ENCODE peak calls at places on chromosomes 13 and 19, in ten cellular contexts. C is AG04450, D is WERI-Rb-1, L is heart right ventricle, J is HCT116, R is caudate nucleus, A is neural progenitor cell, Q is psoas muscle, Z is heart left ventricle, S is endodermal cell. P is an unnamed sample.

GRCh38 chr19:50660083-50660366 is 10.8 kb downstream of the C19orf81 start:
- DNase-seq in Q (no peak), L (no peak), S (no peak), J (no peak), D (peak), Z (no peak), A (peak), C (no peak), R (no peak), P (no peak)

GRCh38 chr13:71408416-71408815 is 458.6 kb downstream of the DACH1 start:
- DNase-seq in D (no peak), C (no peak), L (no peak), R (no peak), Q (no peak), S (no peak), A (no peak), Z (no peak), J (no peak), P (no peak)

GRCh38 chr13:61406275-61406674 is 9.4 kb downstream of the PCDH20 start:
- DNase-seq in R (no peak), A (no peak), J (no peak), L (no peak), Q (no peak), D (no peak), S (no peak), Z (no peak), C (no peak), P (no peak)

GRCh38 chr13:80059789-80060188 is 281.1 kb downstream of the SPRY2 start:
- DNase-seq in J (no peak), A (no peak), L (no peak), Z (no peak), Q (no peak), R (no peak), S (no peak), C (no peak), D (no peak), P (no peak)

GRCh38 chr19:57664269-57665127 is 4.2 kb upstream of the ZSCAN4 start:
- DNase-seq in C (no peak), Z (peak), S (peak), J (no peak), Q (peak), L (peak), A (peak), D (peak), R (no peak), P (no peak)

GRCh38 chr19:20471441-20471840 is 94.1 kb downstream of the ZNF737 start:
- DNase-seq in S (no peak), Q (no peak), J (no peak), Z (no peak), R (no peak), A (no peak), C (no peak), L (no peak), D (no peak), P (no peak)

GRCh38 chr13:106525865-106526264 is 9.6 kb downstream of the EFNB2 start:
- DNase-seq in Q (no peak), S (peak), Z (no peak), R (no peak), J (no peak), D (no peak), L (no peak), A (no peak), C (no peak), P (no peak)

GRCh38 chr13:31629085-31629785 is 110.1 kb upstream of the RXFP2 start:
- DNase-seq in Q (no peak), C (no peak), A (no peak), S (no peak), D (no peak), L (no peak), R (no peak), J (no peak), Z (no peak), P (no peak)

GRCh38 chr19:46537136-46538097 is 41.8 kb upstream of the PNMA8B start:
- DNase-seq in J (no peak), Z (peak), C (no peak), S (peak), L (peak), D (peak), Q (peak), R (peak), A (peak), P (peak)

GRCh38 chr19:3852614-3853254 is 16.1 kb downstream of the ZFR2 start:
- DNase-seq in S (peak), R (no peak), Q (no peak), D (peak), J (peak), A (no peak), C (no peak), L (no peak), Z (no peak), P (peak)

GRCh38 chr13:20475927-20476691 is 49.5 kb downstream of the CRYL1 start:
- DNase-seq in C (no peak), Q (no peak), L (no peak), A (peak), J (no peak), R (no peak), S (peak), D (no peak), Z (no peak), P (no peak)

GRCh38 chr19:29118384-29118783 is 94.6 kb downstream of the UQCRFS1 start:
- DNase-seq in Q (no peak), J (no peak), A (peak), C (no peak), S (no peak), Z (no peak), D (no peak), L (no peak), R (no peak), P (no peak)

DNA sequence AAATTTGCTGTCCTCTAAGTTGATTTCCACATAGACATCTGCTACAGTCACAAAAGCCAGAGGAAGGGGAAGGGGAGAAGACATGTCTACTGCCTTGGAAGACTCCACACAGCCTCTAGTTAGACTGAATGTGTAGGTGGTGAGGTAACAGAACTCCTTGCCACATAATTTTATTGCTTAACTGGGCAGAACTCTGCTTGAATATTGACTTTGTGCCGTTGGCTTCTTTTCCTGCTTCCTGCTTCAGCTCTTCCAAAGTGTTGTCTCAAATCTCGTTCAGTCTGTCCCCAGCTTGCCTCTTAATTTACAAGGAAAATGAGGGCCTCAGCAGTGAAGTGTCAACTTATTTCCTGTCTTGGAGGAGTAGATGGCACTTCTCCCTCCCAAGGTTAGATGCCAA is 37.1 kb downstream of the ESD start:
- DNase-seq in Q (no peak), R (no peak), L (no peak), A (no peak), D (no peak), J (no peak), S (no peak), C (no peak), Z (no peak), P (no peak)
- H3K27ac ChIP-seq in Q (no peak), R (no peak), L (no peak), A (no peak), D (no peak), J (no peak), S (no peak), C (no peak), Z (no peak), P (no peak)

DNA sequence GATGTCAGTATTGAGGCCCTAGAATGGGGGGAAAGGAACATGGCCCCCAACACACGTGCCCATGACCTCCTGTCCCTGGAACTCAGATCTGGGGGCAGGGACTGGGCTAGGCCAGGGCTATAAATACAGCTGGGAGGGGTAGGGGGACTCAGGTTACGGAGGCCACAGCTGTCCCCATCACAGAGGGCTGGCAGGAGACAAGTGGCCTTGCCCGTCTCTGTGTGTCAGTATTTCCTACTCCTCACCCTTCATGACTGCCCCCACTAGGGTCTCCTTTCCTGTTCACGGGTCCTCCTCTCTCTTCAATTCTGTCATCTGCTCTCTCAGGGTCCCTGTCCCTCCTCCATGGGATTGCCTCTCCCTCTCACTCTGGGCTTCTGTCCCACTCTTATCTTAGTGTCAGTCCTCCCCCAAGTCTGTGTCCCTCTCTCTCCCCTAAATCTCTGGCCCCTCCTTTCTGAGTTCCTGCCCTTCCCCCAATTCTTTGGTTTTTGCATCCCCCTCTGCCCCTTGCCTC is 692 bp upstream of the HRC start:
- DNase-seq in R (no peak), J (no peak), L (peak), S (peak), Z (peak), D (peak), C (no peak), A (peak), Q (peak), P (no peak)
- H3K27ac ChIP-seq in R (no peak), J (no peak), L (peak), S (no peak), Z (peak), D (no peak), C (no peak), A (no peak), Q (peak), P (no peak)

DNA sequence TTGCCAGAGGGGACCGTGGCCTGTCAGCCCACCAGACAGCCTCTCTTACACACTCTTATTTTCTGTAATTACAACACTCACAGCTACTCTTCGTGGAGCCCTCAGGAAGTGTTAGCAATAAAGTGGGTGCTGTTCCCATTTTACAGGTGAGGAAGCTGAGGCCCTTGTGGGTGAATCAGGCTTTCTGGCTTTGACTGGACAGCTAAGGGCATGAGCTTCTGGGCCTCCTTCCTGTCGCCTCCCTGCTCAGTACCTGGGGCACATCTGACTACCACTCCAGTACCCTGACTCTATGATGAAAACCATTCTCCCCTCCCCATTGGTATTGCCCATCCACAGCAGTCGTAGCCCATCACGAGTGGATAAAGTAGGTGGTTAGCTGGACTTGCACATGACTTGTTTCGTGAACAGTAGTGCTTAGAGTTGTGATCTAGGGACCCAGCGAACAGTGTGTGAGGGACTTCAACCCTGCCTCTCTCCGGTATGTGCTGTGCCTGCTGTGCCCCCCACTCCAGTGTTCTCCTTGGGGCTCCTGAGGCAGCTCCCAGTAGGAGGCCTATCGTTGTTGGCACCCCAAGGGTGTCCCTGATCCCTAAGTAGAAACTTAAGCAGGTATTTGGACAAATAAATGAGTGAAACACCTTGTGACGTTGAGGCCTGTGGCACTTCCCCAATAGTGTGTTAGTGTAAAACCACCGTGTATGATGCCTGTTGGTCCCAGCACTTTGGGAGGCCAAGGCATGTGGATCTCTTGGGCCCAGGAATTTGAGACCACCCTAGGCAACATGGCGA is 38.6 kb downstream of the GATAD2A start:
- DNase-seq in Z (no peak), L (no peak), J (no peak), R (no peak), D (no peak), C (no peak), Q (no peak), S (no peak), A (no peak), P (no peak)
- H3K27ac ChIP-seq in Z (no peak), L (no peak), J (no peak), R (no peak), D (no peak), C (peak), Q (no peak), S (peak), A (no peak), P (peak)

DNA sequence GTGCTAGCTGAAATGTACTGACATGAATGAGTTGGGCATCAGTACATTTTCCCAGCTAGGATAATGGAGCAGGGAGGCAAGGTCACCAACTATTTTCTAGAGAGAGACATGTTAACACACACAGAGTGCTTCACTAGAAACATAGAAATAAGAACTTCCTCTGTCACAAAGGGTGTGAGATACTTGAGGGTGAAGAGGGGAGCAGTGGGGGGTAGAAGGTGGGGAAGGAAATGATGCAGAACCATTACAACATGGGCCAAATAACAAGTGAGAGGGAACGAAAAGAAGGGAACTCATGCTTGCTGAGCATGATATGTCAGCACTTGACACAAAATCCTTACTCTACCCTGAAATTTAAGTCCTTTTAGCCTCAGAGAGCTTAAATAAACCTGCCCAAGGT is 87.8 kb upstream of the RFC3 start:
- DNase-seq in R (no peak), S (no peak), Q (no peak), J (no peak), L (no peak), D (no peak), C (no peak), A (no peak), Z (no peak), P (no peak)
- H3K27ac ChIP-seq in R (no peak), S (no peak), Q (no peak), J (no peak), L (no peak), D (no peak), C (no peak), A (no peak), Z (no peak), P (no peak)

DNA sequence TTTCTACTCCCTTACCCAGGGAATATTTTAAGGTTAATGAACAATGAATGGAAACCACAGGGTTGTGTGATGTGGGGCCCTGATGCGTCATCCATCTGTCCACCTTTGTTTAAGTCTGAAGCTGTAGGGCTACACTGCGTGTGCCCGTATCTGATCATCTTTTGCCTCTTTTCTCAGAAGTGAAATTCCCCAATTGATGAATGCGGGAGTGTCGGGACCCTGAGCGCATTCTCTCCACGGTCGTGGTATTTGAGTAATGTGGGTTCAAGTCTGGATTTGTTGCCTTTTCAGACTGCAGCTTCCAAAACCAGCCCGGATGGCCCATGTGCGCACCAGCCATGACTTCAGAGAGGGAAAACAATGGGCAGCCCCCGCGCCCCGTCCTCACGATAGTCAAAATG is 112.3 kb downstream of the COL4A2 start:
- DNase-seq in C (no peak), Z (no peak), J (no peak), Q (no peak), R (no peak), S (no peak), L (no peak), A (no peak), D (no peak), P (no peak)
- H3K27ac ChIP-seq in C (no peak), Z (peak), J (no peak), Q (peak), R (no peak), S (no peak), L (peak), A (no peak), D (no peak), P (peak)

DNA sequence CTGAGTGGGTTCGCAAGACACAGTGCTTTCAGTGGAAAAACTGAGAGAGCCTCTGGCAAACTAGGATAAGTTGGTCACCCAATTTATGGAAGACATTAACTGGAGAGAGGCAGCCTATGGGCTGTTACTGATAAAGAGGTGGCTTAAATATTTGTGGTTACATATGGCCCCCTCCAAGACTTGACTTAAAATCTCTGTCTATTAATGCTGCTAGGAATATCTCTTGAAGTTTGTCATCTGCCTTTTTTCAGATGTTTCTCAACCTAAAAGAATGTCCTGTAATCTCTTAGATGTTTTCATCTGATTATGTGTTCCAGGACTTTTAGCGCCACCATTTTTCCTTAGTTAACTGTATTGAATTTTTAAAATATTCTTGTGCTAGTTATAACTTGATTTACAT is 54.6 kb downstream of the NAA16 start:
- DNase-seq in R (no peak), D (no peak), J (no peak), Q (no peak), Z (no peak), L (no peak), C (no peak), A (no peak), S (no peak), P (no peak)
- H3K27ac ChIP-seq in R (no peak), D (no peak), J (no peak), Q (no peak), Z (no peak), L (no peak), C (no peak), A (no peak), S (no peak), P (no peak)

GRCh38 chr13:113775451-113776145 is 16.6 kb downstream of the TMEM255B start:
- DNase-seq in J (no peak), D (no peak), Q (no peak), S (no peak), R (no peak), A (no peak), C (no peak), L (no peak), Z (no peak), P (peak)

GRCh38 chr13:113777311-113778260 is 18.6 kb downstream of the TMEM255B start:
- DNase-seq in D (no peak), S (peak), J (no peak), A (peak), Z (no peak), R (no peak), L (no peak), C (no peak), Q (no peak), P (no peak)

GRCh38 chr13:113776231-113777125 is 17.5 kb downstream of the TMEM255B start:
- DNase-seq in Q (no peak), A (no peak), Z (no peak), J (no peak), L (no peak), C (no peak), R (no peak), D (peak), S (no peak), P (peak)

GRCh38 chr13:113771709-113772331 is 12.8 kb downstream of the TMEM255B start:
- DNase-seq in D (no peak), S (no peak), C (no peak), Q (no peak), A (no peak), R (no peak), L (no peak), J (no peak), Z (no peak), P (peak)

DNA sequence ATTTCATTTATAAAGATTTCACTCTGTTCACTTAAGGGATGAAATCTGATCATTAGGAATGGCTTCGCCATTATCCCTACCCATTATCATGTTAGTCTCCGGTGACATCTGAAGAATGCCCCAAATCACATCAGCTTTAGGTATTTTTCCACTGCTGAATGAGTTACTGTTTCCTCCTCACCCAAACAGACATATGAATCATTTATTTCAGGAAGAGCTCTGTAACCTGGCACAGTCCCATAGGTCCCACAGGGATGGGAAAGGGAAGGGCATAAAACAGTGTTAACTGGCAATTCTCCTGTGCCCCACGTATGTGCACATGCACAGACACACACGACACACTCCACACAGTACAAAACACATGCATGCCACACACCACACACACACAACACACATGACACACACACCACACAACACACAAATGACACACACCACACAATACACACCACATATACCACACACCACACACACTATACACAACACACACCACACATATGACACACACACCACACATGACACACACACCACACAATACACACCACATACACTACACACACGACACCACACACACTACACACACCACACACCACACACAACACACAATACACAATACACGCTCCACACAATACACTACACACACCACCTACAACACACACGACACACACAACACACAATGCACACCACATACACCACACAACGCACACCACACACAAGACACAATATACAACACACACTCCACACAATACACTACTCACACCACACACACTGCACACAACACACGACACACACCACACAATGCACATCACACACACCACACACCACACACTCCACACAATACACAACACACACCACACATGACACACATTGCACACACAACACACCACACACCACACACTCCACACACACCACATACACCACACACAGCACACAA is 15.4 kb downstream of the TMEM255B start:
- DNase-seq in R (no peak), Z (no peak), A (no peak), C (no peak), J (no peak), Q (no peak), S (no peak), D (no peak), L (no peak), P (peak)
- H3K27ac ChIP-seq in R (no peak), Z (no peak), A (no peak), C (no peak), J (no peak), Q (no peak), S (no peak), D (no peak), L (no peak), P (no peak)

GRCh38 chr13:94249512-94249911 is 230.0 kb downstream of the DCT start:
- DNase-seq in Q (no peak), R (no peak), L (no peak), A (peak), D (no peak), Z (no peak), S (peak), J (no peak), C (peak), P (no peak)
- H3K27ac ChIP-seq in Q (no peak), R (no peak), L (no peak), A (no peak), D (no peak), Z (no peak), S (no peak), J (no peak), C (no peak), P (no peak)

P was measured in Peyer's patch.